ENCODE peak calls at places on chromosomes 13 and 19, in eight cellular contexts. C is mammary epithelial cell; L is astrocyte; I is ascending aorta; G is heart right ventricle; A is right lobe of liver; E is CD8-positive, alpha-beta T cell; B is brain microvascular endothelial cell. P is an unnamed sample.

GRCh38 chr13:70448820-70449219 is 340.6 kb upstream of the KLHL1 start:
- DNase-seq in G (no peak), C (no peak), I (no peak), B (no peak), A (no peak), E (no peak), L (no peak), P (no peak)

GRCh38 chr19:54271106-54271505 is 9.8 kb downstream of the LILRB2 start:
- DNase-seq in I (no peak), E (no peak), A (no peak), L (no peak), C (no peak), B (no peak), G (no peak), P (peak; percentile 64)

GRCh38 chr13:31725841-31726240 is 13.5 kb upstream of the RXFP2 start:
- DNase-seq in L (no peak), E (no peak), G (no peak), I (no peak), A (no peak), B (no peak), C (no peak), P (no peak)

GRCh38 chr13:97015661-97016350 is 21.5 kb upstream of the OXGR1 start:
- DNase-seq in E (no peak), I (no peak), B (peak; percentile 26), G (no peak), L (peak; percentile 45), C (no peak), A (no peak), P (no peak)

GRCh38 chr13:79197933-79198332 is 208.1 kb downstream of the RBM26 start:
- DNase-seq in C (no peak), B (no peak), G (no peak), L (no peak), E (no peak), A (no peak), I (no peak), P (no peak)

GRCh38 chr19:21483589-21484170 is 21.7 kb upstream of the ZNF429 start:
- DNase-seq in B (no peak), A (peak; percentile 63), L (no peak), C (no peak), G (peak; percentile 76), E (peak; percentile 13), I (no peak), P (no peak)

GRCh38 chr13:80655778-80656518 is 315.0 kb upstream of the SPRY2 start:
- DNase-seq in A (no peak), G (no peak), L (no peak), E (no peak), B (no peak), I (no peak), C (no peak), P (no peak)

GRCh38 chr13:72164811-72165210 is 297.8 kb upstream of the DACH1 start:
- DNase-seq in E (no peak), L (no peak), A (no peak), B (no peak), C (peak; percentile 22), G (no peak), I (no peak), P (no peak)

GRCh38 chr13:99774644-99775043 is 196.9 kb downstream of the ZIC5 start:
- DNase-seq in L (no peak), A (no peak), B (no peak), C (no peak), E (no peak), G (no peak), I (no peak), P (no peak)

GRCh38 chr13:20974981-20975585 is 72.5 kb upstream of the XPO4 start:
- DNase-seq in C (no peak), E (no peak), I (no peak), L (no peak), B (no peak), G (no peak), A (no peak), P (no peak)

GRCh38 chr13:28220166-28220565 is 81.8 kb downstream of the PAN3 start:
- DNase-seq in L (peak; percentile 7), E (no peak), A (no peak), B (peak; percentile 24), C (peak; percentile 9), I (no peak), G (no peak), P (no peak)

GRCh38 chr13:31731923-31732322 is 7.4 kb upstream of the RXFP2 start:
- DNase-seq in G (no peak), I (no peak), A (no peak), B (no peak), E (no peak), L (no peak), C (no peak), P (no peak)

GRCh38 chr13:48068952-48069351 is 26.0 kb downstream of the MED4 start:
- DNase-seq in L (no peak), I (no peak), A (no peak), E (no peak), G (no peak), B (no peak), C (no peak), P (no peak)

GRCh38 chr19:35717665-35718344 is at the start of gene KMT2B:
- DNase-seq in C (peak; percentile 95), A (no peak), L (no peak), I (no peak), G (no peak), B (no peak), E (no peak), P (no peak)

GRCh38 chr13:84994582-84994981 is 804.6 kb downstream of the SLITRK6 start:
- DNase-seq in I (no peak), E (no peak), A (no peak), L (peak; percentile 11), B (no peak), G (no peak), C (no peak), P (no peak)

GRCh38 chr19:36225219-36225892 is 10.4 kb downstream of the ZNF146 start:
- DNase-seq in G (no peak), E (no peak), B (no peak), L (peak; percentile 60), A (no peak), I (no peak), C (peak; percentile 17), P (no peak)

GRCh38 chr19:52689804-52690394 is 44.9 kb downstream of the ZNF611 start:
- DNase-seq in G (peak; percentile 41), E (no peak), C (no peak), I (no peak), A (peak; percentile 72), B (no peak), L (no peak), P (peak; percentile 60)

GRCh38 chr13:113978741-113979481 is 5.0 kb upstream of the C13orf46 start:
- DNase-seq in C (no peak), G (no peak), L (no peak), I (no peak), E (no peak), A (peak; percentile 42), B (no peak), P (no peak)

GRCh38 chr13:95643814-95644598 is 500 bp downstream of the DZIP1 start:
- DNase-seq in I (no peak), B (peak; percentile 37), C (peak; percentile 62), G (peak; percentile 24), A (no peak), L (peak; percentile 37), E (no peak), P (no peak)

GRCh38 chr13:32840840-32841713 is 175.1 kb upstream of the KL start:
- DNase-seq in C (peak; percentile 6), I (no peak), G (peak; percentile 68), E (no peak), B (no peak), L (no peak), A (no peak), P (no peak)

GRCh38 chr19:21463449-21464105 is 41.8 kb upstream of the ZNF429 start:
- DNase-seq in I (no peak), E (no peak), B (no peak), C (peak; percentile 69), G (peak; percentile 38), L (peak; percentile 49), A (no peak), P (peak; percentile 56)

GRCh38 chr19:58170860-58171259 is 12.0 kb upstream of the ZNF274 start:
- DNase-seq in A (no peak), L (peak; percentile 31), E (no peak), B (peak; percentile 62), G (no peak), C (peak; percentile 58), I (no peak), P (no peak)

GRCh38 chr19:46224773-46225172 is 4.8 kb upstream of the IGFL1 start:
- DNase-seq in G (no peak), I (no peak), L (no peak), B (no peak), C (no peak), A (no peak), E (no peak), P (no peak)

GRCh38 chr13:39401756-39402155 is 201.2 kb downstream of the LHFPL6 start:
- DNase-seq in A (no peak), C (no peak), E (no peak), L (peak; percentile 39), G (no peak), I (no peak), B (no peak), P (no peak)
- H3K27ac ChIP-seq in A (no peak overlapping the region), C (no peak overlapping the region), E (no peak overlapping the region), L (no peak overlapping the region), G (no peak overlapping the region), I (no peak overlapping the region), B (no peak overlapping the region), P (no peak overlapping the region)

GRCh38 chr13:44857736-44858135 is 131.5 kb downstream of the NUFIP1 start:
- DNase-seq in I (no peak), C (no peak), L (no peak), A (no peak), B (no peak), G (no peak), E (no peak), P (peak; percentile 38)
- TF ChIP-seq CTCF in I (no peak), C (no peak), L (no peak), A (no peak), B (no peak), G (no peak), E (no peak), P (no peak)

GRCh38 chr19:3719868-3720532 is 11.8 kb downstream of the TJP3 start:
- DNase-seq in I (no peak), C (no peak), B (no peak), A (no peak), E (no peak), L (no peak), G (no peak), P (no peak)

GRCh38 chr19:3720533-3720917 is 12.3 kb downstream of the TJP3 start:
- DNase-seq in L (no peak), B (no peak), G (no peak), C (no peak), E (no peak), A (no peak), I (no peak), P (no peak)

GRCh38 chr19:3722443-3723109 is 14.4 kb downstream of the TJP3 start:
- DNase-seq in G (no peak), L (no peak), A (no peak), I (no peak), C (no peak), B (no peak), E (no peak), P (no peak)

GRCh38 chr19:3721900-3722442 is 13.8 kb downstream of the TJP3 start:
- DNase-seq in E (no peak), B (no peak), G (no peak), A (no peak), L (no peak), I (no peak), C (no peak), P (no peak)

GRCh38 chr19:3721131-3721899 is 13.1 kb downstream of the TJP3 start:
- DNase-seq in A (peak; percentile 85), B (peak; percentile 76), G (peak; percentile 74), I (no peak), C (peak; percentile 83), E (peak; percentile 84), L (peak; percentile 62), P (no peak)
- H3K4me3 ChIP-seq in A (no peak overlapping the region), B (no peak overlapping the region), G (no peak overlapping the region), I (no peak overlapping the region), C (no peak overlapping the region), E (peak overlapping the region; percentile 55), L (no peak overlapping the region), P (no peak overlapping the region)

GRCh38 chr13:74026753-74027152 is 107.5 kb downstream of the KLF12 start:
- DNase-seq in L (peak; percentile 42), B (peak; percentile 41), A (no peak), C (peak; percentile 25), E (peak; percentile 38), G (no peak), I (no peak), P (no peak)
- H3K27ac ChIP-seq in L (no peak overlapping the region), B (no peak overlapping the region), A (no peak overlapping the region), C (no peak overlapping the region), E (peak overlapping the region; percentile 23), G (no peak overlapping the region), I (no peak overlapping the region), P (no peak overlapping the region)